ENCODE peak calls at places on chromosomes 5 and 9, in nine cellular contexts. D, K, Z, V, S, G, X, O and T are unnamed samples.

GRCh38 chr5:17411436-17411835 is 86.6 kb upstream of the TAF11L2 start:
- DNase-seq in V (no peak), K (no peak), Z (no peak), O (no peak), D (no peak), G (no peak), S (no peak), X (no peak), T (no peak)

GRCh38 chr5:107129051-107129450 is 541.7 kb downstream of the EFNA5 start:
- DNase-seq in K (no peak), V (no peak), S (no peak), D (no peak), O (no peak), G (no peak), Z (no peak), X (no peak), T (no peak)

GRCh38 chr9:36134761-36135505 is 1.6 kb upstream of the GLIPR2 start:
- DNase-seq in D (no peak), S (peak; percentile 38), Z (no peak), O (no peak), V (no peak), K (no peak), X (no peak), G (no peak), T (no peak)

GRCh38 chr5:34541067-34541466 is 115.1 kb upstream of the RAI14 start:
- DNase-seq in O (no peak), G (no peak), S (no peak), X (no peak), D (no peak), Z (no peak), K (no peak), V (no peak), T (no peak)

GRCh38 chr9:134158753-134159392 is 5.5 kb downstream of the RNU6ATAC start:
- DNase-seq in Z (no peak), X (no peak), S (no peak), K (no peak), G (no peak), V (no peak), O (no peak), D (no peak), T (no peak)

GRCh38 chr9:109027176-109027575 is 13.9 kb upstream of the CTNNAL1 start:
- DNase-seq in D (peak; percentile 19), Z (no peak), S (no peak), X (no peak), G (no peak), K (no peak), V (no peak), O (no peak), T (no peak)

GRCh38 chr9:84397822-84398221 is 57.3 kb upstream of the SLC28A3 start:
- DNase-seq in O (no peak), D (no peak), X (no peak), K (no peak), V (no peak), Z (no peak), S (no peak), G (no peak), T (no peak)

GRCh38 chr5:72096602-72097205 is 10.6 kb upstream of the MAP1B start:
- DNase-seq in X (no peak), D (no peak), S (no peak), K (no peak), O (no peak), G (no peak), Z (no peak), V (no peak), T (no peak)

GRCh38 chr5:160173-160510 is 31.2 kb upstream of the LRRC14B start:
- DNase-seq in X (no peak), K (no peak), S (no peak), Z (no peak), G (no peak), V (no peak), O (no peak), D (no peak), T (no peak)

GRCh38 chr5:99061299-99061698 is 132.5 kb upstream of the CHD1 start:
- DNase-seq in Z (no peak), S (no peak), O (no peak), D (no peak), K (no peak), X (no peak), G (no peak), V (no peak), T (no peak)

GRCh38 chr5:7745882-7746735 is 104.8 kb downstream of the CFAP90 start:
- DNase-seq in S (peak; percentile 89), G (peak; percentile 19), X (peak; percentile 59), V (peak; percentile 41), K (peak; percentile 41), O (peak; percentile 46), D (peak; percentile 90), Z (peak; percentile 54), T (no peak)